ENCODE peak calls at places on chromosomes 6 and 20, in five cellular contexts. A, Y, I, W and S are unnamed samples.

GRCh38 chr6:18632670-18633410 is 245.7 kb downstream of the RNF144B start:
- DNase-seq in A (peak), Y (no peak), W (no peak), I (peak), S (no peak)

GRCh38 chr6:152136449-152136825 is 329.0 kb downstream of the ESR1 start:
- DNase-seq in Y (no peak), A (no peak), W (peak), I (no peak), S (no peak)

GRCh38 chr6:35128496-35128895 is 12.6 kb downstream of the TCP11 start:
- DNase-seq in I (no peak), A (peak), W (no peak), Y (no peak), S (no peak)

GRCh38 chr20:30168025-30168799 is 1089.3 kb upstream of the DEFB115 start:
- DNase-seq in Y (no peak), I (no peak), W (no peak), A (no peak), S (no peak)

GRCh38 chr20:2524435-2525272 is 11.7 kb upstream of the TMC2 start:
- DNase-seq in I (peak), Y (peak), W (peak), A (peak), S (peak)

GRCh38 chr20:33262658-33263065 is 20.4 kb upstream of the BPIFB1 start:
- DNase-seq in W (no peak), A (peak), Y (peak), I (peak), S (peak)

GRCh38 chr6:53377793-53378192 is 29.0 kb upstream of the ELOVL5 start:
- DNase-seq in Y (no peak), I (no peak), W (no peak), A (no peak), S (no peak)

GRCh38 chr20:4459081-4459480 is 262.6 kb upstream of the PRND start:
- DNase-seq in A (no peak), W (no peak), I (no peak), Y (no peak), S (no peak)

GRCh38 chr6:170093276-170093657 is 197.6 kb downstream of the DLL1 start:
- DNase-seq in W (no peak), A (no peak), Y (no peak), I (no peak), S (no peak)

GRCh38 chr20:45268531-45268930 is 14.2 kb upstream of the SLPI start:
- DNase-seq in W (no peak), A (no peak), I (no peak), Y (no peak), S (no peak)

GRCh38 chr20:44198872-44199271 is 11.7 kb downstream of the OSER1 start:
- DNase-seq in W (no peak), A (no peak), I (no peak), Y (no peak), S (no peak)

GRCh38 chr20:62350098-62350628 is 16.9 kb downstream of the LAMA5 start:
- DNase-seq in W (peak), Y (no peak), I (no peak), A (no peak), S (no peak)

GRCh38 chr6:155340464-155341129 is 26.3 kb upstream of the TFB1M start:
- DNase-seq in A (peak), I (peak), W (no peak), Y (no peak), S (no peak)
- TF ChIP-seq MAFK in A (no peak), I (no peak), W (no peak), Y (no peak), S (no peak)

GRCh38 chr20:53737404-53738038 is 143.9 kb upstream of the ZNF217 start:
- DNase-seq in W (no peak), A (no peak), I (no peak), Y (no peak), S (no peak)
- TF ChIP-seq MAFK in W (no peak), A (no peak), I (no peak), Y (no peak), S (no peak)

GRCh38 chr6:125120054-125120590 is 33.5 kb upstream of the TPD52L1 start:
- DNase-seq in I (no peak), Y (no peak), W (no peak), A (no peak), S (no peak)

GRCh38 chr6:125123051-125123450 is 30.5 kb upstream of the TPD52L1 start:
- DNase-seq in W (no peak), Y (no peak), A (no peak), I (no peak), S (no peak)

GRCh38 chr6:125121894-125122293 is 31.7 kb upstream of the TPD52L1 start:
- DNase-seq in A (no peak), Y (no peak), W (no peak), I (no peak), S (no peak)

GRCh38 chr6:125123468-125124249 is 29.9 kb upstream of the TPD52L1 start:
- DNase-seq in W (no peak), A (no peak), I (no peak), Y (no peak), S (no peak)

GRCh38 chr6:125124250-125124777 is 29.3 kb upstream of the TPD52L1 start:
- DNase-seq in W (no peak), I (peak), A (no peak), Y (no peak), S (no peak)
- TF ChIP-seq MAFK in W (peak), I (no peak), A (no peak), Y (no peak), S (no peak)

GRCh38 chr20:63567382-63568169 is 6.5 kb downstream of the HELZ2 start:
- DNase-seq in Y (no peak), W (no peak), I (no peak), A (no peak), S (no peak)
- TF ChIP-seq MAFK in Y (no peak), W (no peak), I (no peak), A (no peak), S (no peak)